ENCODE peak calls at places on chromosome 12, in ten cellular contexts. P, I, S, U, H, O, Z, F, X and W are unnamed samples.

GRCh38 chr12:59164991-59165718 is 244.9 kb upstream of the LRIG3 start:
- DNase-seq in F (peak; percentile 69), S (no peak), U (peak; percentile 79), O (peak; percentile 17), P (no peak), Z (peak; percentile 79), X (no peak), H (peak; percentile 63), I (no peak), W (no peak)

GRCh38 chr12:131159660-131160059 is 206.0 kb downstream of the ADGRD1 start:
- DNase-seq in O (no peak), U (no peak), X (no peak), H (no peak), P (no peak), F (no peak), Z (no peak), S (no peak), I (no peak), W (no peak)

GRCh38 chr12:12835378-12836145 is 22.4 kb downstream of the DDX47 start:
- DNase-seq in H (no peak), O (no peak), P (no peak), U (peak; percentile 19), X (no peak), F (no peak), Z (peak; percentile 46), S (no peak), I (peak; percentile 53), W (no peak)

GRCh38 chr12:132251741-132252490 is 77.5 kb downstream of the GALNT9 start:
- DNase-seq in U (no peak), P (no peak), Z (no peak), S (no peak), F (no peak), O (no peak), I (no peak), X (no peak), H (no peak), W (no peak)

GRCh38 chr12:114013601-114014345 is 47.6 kb upstream of the RBM19 start:
- DNase-seq in F (peak; percentile 47), P (no peak), U (no peak), Z (peak; percentile 60), I (no peak), X (no peak), H (peak; percentile 42), S (no peak), O (peak; percentile 40), W (no peak)

GRCh38 chr12:1807489-1807888 is 12.9 kb upstream of the LRTM2 start:
- DNase-seq in O (no peak), U (no peak), H (no peak), P (no peak), X (no peak), F (no peak), I (no peak), S (peak; percentile 7), Z (no peak), W (no peak)

GRCh38 chr12:116066381-116067230 is 210.9 kb downstream of the MED13L start:
- DNase-seq in O (peak; percentile 24), S (peak; percentile 23), U (peak; percentile 51), P (no peak), F (peak; percentile 56), X (no peak), I (no peak), H (peak; percentile 57), Z (peak; percentile 63), W (no peak)

GRCh38 chr12:54419088-54419887 is at the start of gene ITGA5:
- DNase-seq in P (no peak), I (peak; percentile 96), Z (peak; percentile 93), U (peak; percentile 93), O (no peak), H (peak; percentile 67), F (peak; percentile 81), X (no peak), S (peak; percentile 86), W (peak; percentile 90)

GRCh38 chr12:25557830-25558436 is 4.8 kb upstream of the LMNTD1 start:
- DNase-seq in Z (peak; percentile 81), I (no peak), S (no peak), H (peak; percentile 50), O (peak; percentile 25), P (no peak), U (peak; percentile 85), X (no peak), F (peak; percentile 73), W (no peak)

GRCh38 chr12:54413284-54414190 is 5.5 kb downstream of the ITGA5 start:
- DNase-seq in H (peak; percentile 53), O (no peak), S (peak; percentile 59), F (no peak), U (no peak), P (no peak), I (no peak), Z (peak; percentile 69), X (no peak), W (no peak)

GRCh38 chr12:60693019-60693626 is 1097.3 kb downstream of the SLC16A7 start:
- DNase-seq in U (peak; percentile 48), X (no peak), F (peak; percentile 6), S (no peak), O (no peak), Z (peak; percentile 56), P (no peak), H (no peak), I (no peak), W (no peak)

GRCh38 chr12:28742791-28743190 is 406.3 kb upstream of the FAR2 start:
- DNase-seq in P (no peak), X (no peak), O (no peak), Z (peak; percentile 74), U (peak; percentile 35), F (no peak), I (no peak), S (no peak), H (no peak), W (no peak)

GRCh38 chr12:122873540-122873939 is 22.4 kb downstream of the VPS37B start:
- DNase-seq in I (peak; percentile 53), O (no peak), X (no peak), H (no peak), P (no peak), Z (no peak), U (no peak), S (no peak), F (no peak), W (no peak)

GRCh38 chr12:5377997-5378596 is 53.8 kb upstream of the NTF3 start:
- DNase-seq in O (peak; percentile 21), I (no peak), F (no peak), X (no peak), P (no peak), U (no peak), H (no peak), Z (no peak), S (no peak), W (no peak)

GRCh38 chr12:120833849-120834248 is 70.3 kb downstream of the SPPL3 start:
- DNase-seq in Z (peak; percentile 75), H (no peak), P (no peak), I (no peak), U (no peak), O (no peak), F (no peak), S (no peak), X (no peak), W (no peak)

GRCh38 chr12:70031046-70031445 is 206.0 kb downstream of the MYRFL start:
- DNase-seq in Z (no peak), X (no peak), S (no peak), U (no peak), F (no peak), P (no peak), H (no peak), O (no peak), I (no peak), W (no peak)

GRCh38 chr12:8712572-8712971 is 14.8 kb downstream of the RIMKLB start:
- DNase-seq in S (no peak), Z (no peak), U (no peak), H (no peak), P (no peak), F (no peak), I (no peak), X (no peak), O (no peak), W (no peak)

GRCh38 chr12:72296389-72296788 is 24.2 kb downstream of the TRHDE start:
- DNase-seq in I (no peak), O (peak; percentile 77), Z (peak; percentile 47), S (no peak), X (no peak), F (peak; percentile 31), U (no peak), H (no peak), P (no peak), W (no peak)

DNA sequence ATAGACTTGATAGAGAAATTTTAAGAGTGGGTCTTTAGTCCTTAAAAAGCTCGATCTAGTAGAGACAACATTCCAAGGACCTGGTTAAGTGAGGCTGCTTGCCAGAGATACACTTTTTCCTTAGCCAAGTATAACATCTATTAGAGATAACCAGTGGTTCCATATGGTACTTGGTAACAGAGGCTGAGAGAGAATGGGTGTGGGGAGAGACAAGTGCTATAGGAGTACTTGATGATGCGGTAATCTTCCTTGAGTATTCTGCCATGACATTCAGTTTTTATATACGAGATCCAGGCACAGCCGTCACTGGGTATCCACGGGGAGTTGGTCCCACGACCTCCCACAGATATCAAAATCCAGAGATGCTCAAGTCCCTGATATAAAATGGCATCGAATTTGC is 77.4 kb upstream of the REP15 start:
- DNase-seq in Z (no peak), O (no peak), F (no peak), P (no peak), S (no peak), U (no peak), X (no peak), I (no peak), H (no peak), W (no peak)
- H3K4me3 ChIP-seq in Z (no peak overlapping the region), O (no peak overlapping the region), F (no peak overlapping the region), P (no peak overlapping the region), S (no peak overlapping the region), U (no peak overlapping the region), X (no peak overlapping the region), I (no peak overlapping the region), H (no peak overlapping the region), W (no peak overlapping the region)

GRCh38 chr12:109718390-109718789 is 4.8 kb downstream of the FAM222A start:
- DNase-seq in X (no peak), U (no peak), O (no peak), I (no peak), Z (no peak), H (no peak), F (no peak), P (no peak), S (no peak), W (no peak)
- H3K4me3 ChIP-seq in X (no peak overlapping the region), U (no peak overlapping the region), O (no peak overlapping the region), I (no peak overlapping the region), Z (no peak overlapping the region), H (no peak overlapping the region), F (no peak overlapping the region), P (no peak overlapping the region), S (no peak overlapping the region), W (no peak overlapping the region)

GRCh38 chr12:46455648-46456352 is 83.2 kb upstream of the SLC38A2 start:
- DNase-seq in Z (no peak), H (no peak), S (no peak), F (no peak), U (no peak), O (no peak), X (no peak), P (no peak), I (no peak), W (no peak)
- H3K4me3 ChIP-seq in Z (no peak overlapping the region), H (no peak overlapping the region), S (no peak overlapping the region), F (no peak overlapping the region), U (no peak overlapping the region), O (no peak overlapping the region), X (no peak overlapping the region), P (no peak overlapping the region), I (no peak overlapping the region), W (no peak overlapping the region)

GRCh38 chr12:91179315-91179714 is 3.3 kb downstream of the DCN start:
- DNase-seq in Z (peak; percentile 70), I (no peak), O (no peak), F (peak; percentile 66), U (peak; percentile 60), P (no peak), S (no peak), X (no peak), H (peak; percentile 67), W (no peak)
- H3K4me3 ChIP-seq in Z (peak overlapping the region; percentile 81), I (peak overlapping the region; percentile 23), O (peak overlapping the region; percentile 52), F (peak overlapping the region; percentile 75), U (peak overlapping the region; percentile 82), P (peak overlapping the region; percentile 62), S (peak overlapping the region; percentile 56), X (no peak overlapping the region), H (peak overlapping the region; percentile 43), W (peak overlapping the region; percentile 42)